ENCODE peak calls at places on chromosomes 2 and 18, in eight cellular contexts. O, P, I, G, V, S, L and T are unnamed samples.

GRCh38 chr2:23107341-23107941 is 277.5 kb upstream of the KLHL29 start:
- DNase-seq in I (no peak), O (no peak), G (no peak), L (no peak), P (no peak), S (no peak), V (no peak), T (no peak)

GRCh38 chr2:176522271-176522670 is 253.0 kb downstream of the MTX2 start:
- DNase-seq in V (no peak), P (no peak), G (no peak), O (no peak), I (no peak), L (no peak), S (no peak), T (no peak)

GRCh38 chr2:237941239-237941638 is 25.6 kb upstream of the UBE2F start:
- DNase-seq in I (no peak), O (no peak), V (no peak), G (no peak), S (no peak), L (no peak), P (no peak), T (no peak)

GRCh38 chr18:12307871-12308385 is at the start of gene TUBB6:
- DNase-seq in I (peak), O (peak), S (peak), V (no peak), P (peak), G (no peak), L (peak), T (peak)

GRCh38 chr2:20425371-20425881 is 21.4 kb upstream of the RHOB start:
- DNase-seq in V (no peak), P (no peak), O (peak), L (no peak), S (no peak), G (no peak), I (no peak), T (no peak)

GRCh38 chr2:19559596-19560240 is 201.3 kb upstream of the OSR1 start:
- DNase-seq in L (no peak), S (no peak), V (no peak), I (no peak), G (no peak), O (no peak), P (no peak), T (no peak)

GRCh38 chr2:127526142-127526939 is at the start of gene IWS1:
- DNase-seq in G (peak), P (peak), V (peak), O (peak), S (peak), I (peak), L (peak), T (peak)

GRCh38 chr2:199739413-199740110 is 111.4 kb downstream of the FTCDNL1 start:
- DNase-seq in I (peak), S (peak), L (peak), G (peak), P (peak), V (peak), O (peak), T (peak)

GRCh38 chr18:13181765-13182164 is 36.8 kb upstream of the LDLRAD4 start:
- DNase-seq in V (no peak), L (no peak), S (no peak), I (no peak), G (no peak), O (no peak), P (no peak), T (no peak)

GRCh38 chr2:95552911-95553310 is 38.9 kb upstream of the TRIM43 start:
- DNase-seq in O (no peak), V (no peak), L (no peak), I (no peak), S (no peak), P (peak), G (no peak), T (no peak)

GRCh38 chr2:73893764-73894474 is 1.1 kb downstream of the ACTG2 start:
- DNase-seq in L (peak), O (no peak), G (no peak), P (no peak), I (no peak), V (no peak), S (no peak), T (no peak)

GRCh38 chr2:26768759-26769500 is 4.8 kb downstream of the SLC35F6 start:
- DNase-seq in I (peak), O (no peak), P (peak), V (no peak), S (no peak), L (peak), G (no peak), T (no peak)

GRCh38 chr2:39642054-39642742 is 23.5 kb upstream of the TMEM178A start:
- DNase-seq in I (no peak), P (no peak), V (no peak), L (no peak), G (no peak), O (no peak), S (no peak), T (no peak)

GRCh38 chr2:21367421-21367820 is 243.7 kb downstream of the TDRD15 start:
- DNase-seq in S (no peak), I (no peak), G (no peak), V (no peak), P (no peak), O (no peak), L (no peak), T (no peak)

GRCh38 chr2:229407170-229407569 is 136.1 kb upstream of the PID1 start:
- DNase-seq in L (peak), O (no peak), G (no peak), P (peak), S (no peak), I (peak), V (no peak), T (no peak)

GRCh38 chr2:20352230-20353216 is 1.9 kb upstream of the PUM2 start:
- DNase-seq in P (no peak), V (no peak), O (peak), L (no peak), S (no peak), G (no peak), I (no peak), T (no peak)

GRCh38 chr2:167478196-167478595 is 589.9 kb downstream of the XIRP2 start:
- DNase-seq in G (no peak), L (no peak), I (peak), S (no peak), P (no peak), O (no peak), V (no peak), T (no peak)

GRCh38 chr2:98394595-98395153 is 48.4 kb downstream of the CNGA3 start:
- DNase-seq in S (no peak), G (no peak), P (no peak), I (no peak), O (no peak), V (no peak), L (no peak), T (no peak)

GRCh38 chr2:112726487-112727190 is 5.8 kb downstream of the NT5DC4 start:
- DNase-seq in I (peak), L (peak), G (peak), V (peak), S (peak), O (peak), P (peak), T (peak)

GRCh38 chr2:169509230-169509917 is at the start of gene KLHL41:
- DNase-seq in I (no peak), L (no peak), O (no peak), S (no peak), G (no peak), P (no peak), V (no peak), T (peak)

GRCh38 chr2:170214309-170214902 is 36.5 kb downstream of the MYO3B start:
- DNase-seq in S (no peak), I (no peak), G (no peak), V (no peak), O (peak), P (no peak), L (no peak), T (peak)

GRCh38 chr2:240149943-240150784 is 9.7 kb upstream of the OTOS start:
- DNase-seq in P (peak), S (no peak), G (peak), V (no peak), I (peak), L (no peak), O (peak), T (peak)

GRCh38 chr18:63823516-63824219 is 48.5 kb downstream of the SERPINB7 start:
- DNase-seq in I (peak), L (no peak), S (no peak), V (no peak), G (no peak), P (peak), O (peak), T (peak)

GRCh38 chr2:200159829-200160781 is 146.4 kb upstream of the SPATS2L start:
- DNase-seq in I (no peak), V (no peak), G (no peak), L (no peak), O (no peak), S (no peak), P (no peak), T (no peak)

GRCh38 chr2:108365656-108366055 is 12.1 kb upstream of the SULT1C4 start:
- DNase-seq in I (no peak), P (no peak), L (no peak), V (no peak), S (no peak), G (no peak), O (no peak), T (no peak)

GRCh38 chr2:73838889-73839539 is 10.3 kb downstream of the STAMBP start:
- DNase-seq in L (no peak), O (no peak), I (no peak), G (no peak), P (no peak), S (no peak), V (no peak), T (no peak)

GRCh38 chr2:85503611-85504433 is 35.1 kb upstream of the MAT2A start:
- DNase-seq in O (no peak), S (no peak), P (no peak), V (no peak), G (no peak), L (no peak), I (peak), T (no peak)

GRCh38 chr2:163200726-163201125 is 362.2 kb upstream of the KCNH7 start:
- DNase-seq in O (no peak), P (no peak), S (no peak), L (no peak), I (no peak), G (no peak), V (no peak), T (no peak)